ENCODE peak calls at places on chromosome 7, in five cellular contexts. G is Karpas-422, N is neuronal stem cell, I is tibial artery, K is IMR-90. U is an unnamed sample. For H3K4me1, the result is how much of the 10 kb centered on the place peaks cover.

GRCh38 chr7:103447073-103447960 is 1.3 kb upstream of the SLC26A5 start:
- DNase-seq in G (peak), N (peak), I (no peak), K (peak), U (peak)

GRCh38 chr7:1664711-1665591 is 5.1 kb upstream of the ELFN1 start:
- DNase-seq in G (no peak), N (peak), I (peak), K (peak), U (peak)

GRCh38 chr7:38675500-38676106 is 44.4 kb upstream of the AMPH start:
- DNase-seq in G (no peak), N (no peak), I (no peak), K (no peak), U (no peak)

GRCh38 chr7:100825215-100825671 is 2.1 kb downstream of the EPHB4 start:
- DNase-seq in G (no peak), N (no peak), I (no peak), K (no peak), U (no peak)

GRCh38 chr7:101581891-101582290 is 47.2 kb downstream of the MYL10 start:
- DNase-seq in G (no peak), N (no peak), I (no peak), K (no peak), U (no peak)

GRCh38 chr7:452230-452751 is 67.4 kb downstream of the PDGFA start:
- DNase-seq in G (no peak), N (no peak), I (no peak), K (peak), U (peak)

GRCh38 chr7:64876792-64877713 is 26.0 kb upstream of the ZNF273 start:
- DNase-seq in G (peak), N (peak), I (peak), K (no peak), U (peak)

GRCh38 chr7:29606287-29606721 is 42.7 kb downstream of the PRR15 start:
- DNase-seq in G (no peak), N (no peak), I (no peak), K (no peak), U (peak)

GRCh38 chr7:18694911-18695310 is 199.4 kb downstream of the HDAC9 start:
- DNase-seq in G (no peak), N (no peak), I (no peak), K (no peak), U (no peak)

GRCh38 chr7:17099083-17099973 is 199.1 kb upstream of the AHR start:
- DNase-seq in G (no peak), N (no peak), I (no peak), K (no peak), U (peak)

GRCh38 chr7:110326966-110327365 is 764.0 kb upstream of the LRRN3 start:
- DNase-seq in G (no peak), N (no peak), I (no peak), K (no peak), U (no peak)

GRCh38 chr7:4633012-4633411 is 49.1 kb upstream of the FOXK1 start:
- DNase-seq in G (no peak), N (no peak), I (no peak), K (peak), U (peak)

GRCh38 chr7:98470131-98470985 is 69.5 kb upstream of the BAIAP2L1 start:
- DNase-seq in G (peak), N (peak), I (no peak), K (no peak), U (peak)

GRCh38 chr7:35286422-35286821 is 32.5 kb upstream of the TBX20 start:
- DNase-seq in G (no peak), N (no peak), I (no peak), K (peak), U (peak)

GRCh38 chr7:2373124-2373556 is 18.5 kb downstream of the EIF3B start:
- DNase-seq in G (no peak), N (no peak), I (no peak), K (no peak), U (no peak)

GRCh38 chr7:45625067-45625466 is 50.9 kb downstream of the ADCY1 start:
- DNase-seq in G (no peak), N (no peak), I (no peak), K (peak), U (no peak)

GRCh38 chr7:19352271-19352670 is 207.1 kb upstream of the FERD3L start:
- DNase-seq in G (no peak), N (no peak), I (no peak), K (no peak), U (no peak)

GRCh38 chr7:76155938-76156337 is 45.8 kb upstream of the SRRM3 start:
- DNase-seq in G (no peak), N (no peak), I (no peak), K (peak), U (peak)

GRCh38 chr7:142030846-142031245 is 35.2 kb downstream of the MGAM start:
- DNase-seq in G (no peak), N (no peak), I (no peak), K (no peak), U (no peak)

GRCh38 chr7:141649865-141650499 is 52.0 kb downstream of the DENND11 start:
- DNase-seq in G (peak), N (peak), I (peak), K (peak), U (peak)

GRCh38 chr7:111561659-111561908 is 708 bp downstream of the IMMP2L start:
- DNase-seq in G (no peak), N (no peak), I (no peak), K (no peak), U (no peak)

GRCh38 chr7:129664029-129665012 is 52.8 kb downstream of the NRF1 start:
- DNase-seq in G (peak), N (no peak), I (no peak), K (peak), U (peak)

GRCh38 chr7:8638076-8638475 is 204.7 kb downstream of the NXPH1 start:
- DNase-seq in G (no peak), N (no peak), I (no peak), K (no peak), U (no peak)

GRCh38 chr7:2131791-2132190 is 101.0 kb downstream of the MAD1L1 start:
- DNase-seq in G (no peak), N (no peak), I (no peak), K (no peak), U (no peak)

GRCh38 chr7:158120751-158121150 is 466.9 kb downstream of the PTPRN2 start:
- DNase-seq in G (no peak), N (no peak), I (peak), K (no peak), U (no peak)

GRCh38 chr7:158492372-158492771 is 95.3 kb downstream of the PTPRN2 start:
- DNase-seq in G (no peak), N (no peak), I (no peak), K (no peak), U (no peak)

GRCh38 chr7:18475488-18475887 is 20.1 kb upstream of the HDAC9 start:
- DNase-seq in G (no peak), N (no peak), I (no peak), K (no peak), U (no peak)

GRCh38 chr7:2006231-2006771 is 226.4 kb downstream of the MAD1L1 start:
- DNase-seq in G (no peak), N (no peak), I (peak), K (no peak), U (no peak)

GRCh38 chr7:40571796-40572195 is 437.0 kb downstream of the SUGCT start:
- DNase-seq in G (no peak), N (no peak), I (no peak), K (peak), U (peak)

GRCh38 chr7:33643497-33643896 is 261.8 kb upstream of the BMPER start:
- DNase-seq in G (no peak), N (no peak), I (no peak), K (no peak), U (no peak)

GRCh38 chr7:41698114-41698513 is 4.8 kb downstream of the INHBA start:
- DNase-seq in G (no peak), N (no peak), I (no peak), K (peak), U (no peak)
- H3K4me3 ChIP-seq in G (no peak), N (no peak), I (peak), K (peak), U (peak)

GRCh38 chr7:138459300-138460175 is 521 bp upstream of the TRIM24 start:
- DNase-seq in G (peak), N (peak), I (peak), K (no peak), U (no peak)
- H3K4me1 ChIP-seq in G (under half), N (under half), I (under half), K (under half), U (under half)

GRCh38 chr7:44307301-44307900 is 18.0 kb downstream of the CAMK2B start:
- DNase-seq in G (peak), N (no peak), I (peak), K (peak), U (peak)
- H3K27ac ChIP-seq in G (no peak), N (no peak), I (no peak), K (no peak), U (no peak)

DNA sequence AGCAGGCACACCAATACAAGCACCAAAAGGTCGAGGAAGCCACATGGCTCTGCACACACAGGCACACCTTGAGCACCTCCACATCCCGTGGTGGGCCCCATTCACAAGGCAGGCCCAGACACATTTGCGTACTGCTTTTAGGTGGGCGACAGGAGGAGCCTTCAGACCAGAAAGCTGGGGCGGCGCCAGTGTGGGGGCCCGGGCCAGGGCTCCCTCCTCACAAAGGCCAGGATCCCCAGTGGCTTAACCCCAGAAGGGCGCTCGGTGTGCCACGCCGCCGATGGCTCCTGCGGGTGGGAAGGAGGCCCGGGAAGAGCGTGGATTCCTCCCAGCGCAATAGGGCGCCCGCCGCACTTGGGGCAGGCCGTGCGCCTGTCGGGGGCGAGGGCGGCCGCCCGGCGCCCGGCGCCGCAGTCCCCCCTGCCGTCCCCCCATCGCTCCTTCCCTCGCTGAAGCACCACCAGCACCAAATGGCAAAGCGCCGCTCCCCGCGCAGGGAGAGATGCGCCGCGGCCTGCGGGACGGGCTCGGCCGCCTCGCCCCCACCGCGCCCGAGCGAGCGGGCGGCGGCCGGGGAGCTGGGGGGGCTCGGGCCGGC is 2.9 kb upstream of the SMARCD3 start:
- DNase-seq in G (no peak), N (peak), I (peak), K (peak), U (peak)
- H3K4me3 ChIP-seq in G (peak), N (peak), I (peak), K (peak), U (peak)

GRCh38 chr7:130944997-130945396 is 211.0 kb upstream of the KLF14 start:
- DNase-seq in G (no peak), N (no peak), I (no peak), K (no peak), U (no peak)

GRCh38 chr7:130945411-130945811 is 211.4 kb upstream of the KLF14 start:
- DNase-seq in G (no peak), N (no peak), I (no peak), K (no peak), U (no peak)

GRCh38 chr7:130943981-130944380 is 210.0 kb upstream of the KLF14 start:
- DNase-seq in G (no peak), N (no peak), I (no peak), K (peak), U (no peak)

GRCh38 chr7:130947792-130948580 is 214.0 kb upstream of the KLF14 start:
- DNase-seq in G (no peak), N (no peak), I (no peak), K (no peak), U (no peak)

DNA sequence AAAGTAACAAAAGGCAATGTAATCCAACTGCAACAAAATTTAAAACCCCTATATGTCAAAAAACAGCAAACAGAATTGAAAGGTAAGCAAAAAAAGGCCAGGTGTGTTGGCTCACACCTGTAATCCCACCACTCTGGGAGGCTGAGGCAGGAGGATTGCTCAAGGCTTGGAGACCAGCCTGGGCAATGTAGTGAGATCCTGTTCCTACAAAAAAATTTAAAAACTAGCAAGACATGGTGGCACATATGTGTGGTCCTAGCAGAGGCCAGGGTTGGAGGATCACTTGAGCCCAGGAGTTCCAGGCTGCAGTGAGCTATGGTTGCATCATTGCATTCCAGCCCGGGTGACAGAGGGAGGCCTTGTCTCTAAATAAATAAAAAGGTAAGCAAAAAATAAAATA is 212.1 kb upstream of the KLF14 start:
- DNase-seq in G (no peak), N (no peak), I (no peak), K (no peak), U (no peak)
- H3K4me1 ChIP-seq in G (half or more), N (under half), I (under half), K (under half), U (under half)

GRCh38 chr7:92043098-92043497 is 91.2 kb downstream of the CYP51A1 start:
- DNase-seq in G (no peak), N (no peak), I (no peak), K (no peak), U (no peak)
- H3K27ac ChIP-seq in G (peak), N (no peak), I (peak), K (no peak), U (peak)

GRCh38 chr7:25852249-25852994 is 299.6 kb upstream of the NFE2L3 start:
- DNase-seq in G (no peak), N (no peak), I (peak), K (no peak), U (peak)

GRCh38 chr7:25847331-25848070 is 304.5 kb upstream of the NFE2L3 start:
- DNase-seq in G (no peak), N (no peak), I (no peak), K (peak), U (no peak)

GRCh38 chr7:25851332-25852248 is 300.4 kb upstream of the NFE2L3 start:
- DNase-seq in G (peak), N (no peak), I (peak), K (peak), U (peak)

GRCh38 chr7:25850730-25851129 is 301.3 kb upstream of the NFE2L3 start:
- DNase-seq in G (no peak), N (no peak), I (no peak), K (no peak), U (no peak)

DNA sequence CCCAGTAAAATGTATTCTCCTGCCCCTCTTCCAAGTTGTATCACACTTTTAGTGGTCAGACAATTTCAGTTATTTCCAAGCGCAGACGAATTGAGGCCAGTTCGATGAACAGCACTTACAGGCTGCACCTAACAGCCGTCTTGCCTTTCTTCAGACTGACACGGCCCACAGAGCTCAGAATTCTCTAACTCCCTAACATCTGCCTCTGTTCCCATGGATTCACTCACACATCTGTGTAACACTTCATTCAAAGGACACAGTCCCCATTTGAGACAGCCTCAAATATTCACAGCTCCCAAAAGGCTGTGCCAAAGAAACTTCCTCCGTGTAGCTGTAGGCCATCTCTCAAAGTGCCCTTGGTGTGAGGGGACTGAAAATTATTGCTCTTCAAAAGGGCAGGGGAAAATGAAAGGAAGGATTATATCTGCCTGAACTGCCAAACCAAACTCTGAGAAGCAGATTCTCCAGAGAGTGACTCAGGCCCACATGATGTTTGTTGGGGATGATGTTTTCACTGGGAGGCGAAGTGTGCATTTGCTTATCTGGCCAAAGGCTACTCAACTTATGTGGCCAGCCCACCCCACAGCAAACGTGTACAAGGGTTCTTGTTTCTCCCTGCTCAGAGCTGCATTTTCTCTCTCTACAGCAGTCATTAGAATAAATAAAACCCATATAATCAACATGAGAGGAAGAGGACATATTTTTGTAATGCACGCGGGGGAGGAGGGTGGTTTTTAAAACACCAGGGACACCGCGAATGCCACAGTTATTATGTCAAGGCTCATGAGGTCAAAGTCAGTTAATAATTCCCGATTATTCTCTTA is 302.4 kb upstream of the NFE2L3 start:
- DNase-seq in G (no peak), N (no peak), I (peak), K (peak), U (no peak)
- H3K4me3 ChIP-seq in G (no peak), N (no peak), I (no peak), K (peak), U (no peak)